ENCODE peak calls at places on chromosome 4, in eight cellular contexts. M is prostate gland, G is AG10803, B is foreskin fibroblast, F is fibroblast of mammary gland, W is lung, Z is A549, K is thoracic aorta. L is an unnamed sample.

GRCh38 chr4:41095192-41095872 is 119.0 kb downstream of the APBB2 start:
- DNase-seq in M (no peak), G (no peak), B (no peak), F (no peak), W (no peak), Z (no peak), K (no peak), L (no peak)

GRCh38 chr4:9765091-9765490 is 16.3 kb upstream of the DRD5 start:
- DNase-seq in M (peak), G (peak), B (no peak), F (peak), W (no peak), Z (peak), K (no peak), L (no peak)

GRCh38 chr4:41883988-41884737 is 51.1 kb upstream of the TMEM33 start:
- DNase-seq in M (no peak), G (no peak), B (no peak), F (no peak), W (no peak), Z (no peak), K (no peak), L (no peak)

GRCh38 chr4:117134386-117134785 is 49.0 kb upstream of the TRAM1L1 start:
- DNase-seq in M (no peak), G (peak), B (peak), F (peak), W (no peak), Z (peak), K (no peak), L (peak)

GRCh38 chr4:48970471-48970921 is 15.6 kb upstream of the CWH43 start:
- DNase-seq in M (no peak), G (peak), B (peak), F (peak), W (no peak), Z (no peak), K (no peak), L (no peak)

GRCh38 chr4:147985376-147985775 is 253.5 kb downstream of the ARHGAP10 start:
- DNase-seq in M (no peak), G (no peak), B (no peak), F (no peak), W (no peak), Z (no peak), K (no peak), L (no peak)

GRCh38 chr4:159206427-159206871 is 103.6 kb downstream of the RAPGEF2 start:
- DNase-seq in M (no peak), G (peak), B (no peak), F (no peak), W (no peak), Z (no peak), K (no peak), L (no peak)

GRCh38 chr4:98343640-98344039 is 82.5 kb downstream of the RAP1GDS1 start:
- DNase-seq in M (no peak), G (peak), B (no peak), F (no peak), W (no peak), Z (no peak), K (no peak), L (no peak)

GRCh38 chr4:74638689-74639088 is 155.6 kb downstream of the BTC start:
- DNase-seq in M (no peak), G (no peak), B (no peak), F (peak), W (no peak), Z (no peak), K (no peak), L (no peak)

GRCh38 chr4:165359501-165359900 is 19.3 kb upstream of the CPE start:
- DNase-seq in M (no peak), G (peak), B (no peak), F (peak), W (no peak), Z (no peak), K (no peak), L (no peak)

DNA sequence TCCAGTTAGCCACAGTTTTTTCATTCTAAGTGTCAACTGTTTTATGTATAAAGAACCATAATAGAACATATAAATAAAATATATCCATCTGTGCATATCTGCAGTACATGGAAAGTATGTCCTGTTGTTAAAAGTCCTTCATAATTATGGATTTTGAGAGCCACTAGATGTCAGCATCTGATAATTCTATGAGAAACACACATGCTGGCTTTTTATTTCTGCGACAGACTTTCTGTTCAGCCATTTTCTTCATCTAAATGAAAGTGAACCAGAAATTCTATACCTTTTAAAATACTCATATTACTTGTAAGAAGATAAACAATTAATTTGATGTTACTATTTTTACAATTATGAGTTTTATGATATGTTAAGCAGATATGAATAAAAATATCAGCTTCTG is 251.4 kb downstream of the GPM6A start:
- DNase-seq in M (no peak), G (peak), B (no peak), F (peak), W (no peak), Z (peak), K (no peak), L (peak)
- TF ChIP-seq CTCF in M (peak), G (no peak), B (no peak), F (peak), W (no peak), Z (peak), K (no peak), L (peak)

GRCh38 chr4:93688978-93689377 is 139.6 kb upstream of the ATOH1 start:
- DNase-seq in M (no peak), G (no peak), B (no peak), F (no peak), W (no peak), Z (no peak), K (no peak), L (no peak)
- H3K4me3 ChIP-seq in M (no peak), G (no peak), B (no peak), F (no peak), W (no peak), Z (no peak), K (no peak), L (no peak)

GRCh38 chr4:13302876-13303275 is 181.3 kb downstream of the RAB28 start:
- DNase-seq in M (no peak), G (peak), B (no peak), F (peak), W (no peak), Z (no peak), K (no peak), L (no peak)

GRCh38 chr4:13294961-13295605 is 189.1 kb downstream of the RAB28 start:
- DNase-seq in M (no peak), G (peak), B (no peak), F (peak), W (no peak), Z (no peak), K (no peak), L (no peak)

GRCh38 chr4:13299343-13299742 is 184.8 kb downstream of the RAB28 start:
- DNase-seq in M (no peak), G (no peak), B (no peak), F (no peak), W (no peak), Z (no peak), K (no peak), L (no peak)

GRCh38 chr4:13298655-13299054 is 185.5 kb downstream of the RAB28 start:
- DNase-seq in M (no peak), G (no peak), B (no peak), F (no peak), W (no peak), Z (no peak), K (no peak), L (no peak)
- TF ChIP-seq CTCF in M (no peak), G (no peak), B (no peak), F (no peak), W (no peak), Z (no peak), K (peak), L (no peak)

GRCh38 chr4:107037188-107037587 is 1.1 kb upstream of the DKK2 start:
- DNase-seq in M (peak), G (peak), B (peak), F (peak), W (no peak), Z (no peak), K (no peak), L (no peak)
- H3K4me3 ChIP-seq in M (no peak), G (peak), B (peak), F (peak), W (no peak), Z (no peak), K (peak), L (peak)

DNA sequence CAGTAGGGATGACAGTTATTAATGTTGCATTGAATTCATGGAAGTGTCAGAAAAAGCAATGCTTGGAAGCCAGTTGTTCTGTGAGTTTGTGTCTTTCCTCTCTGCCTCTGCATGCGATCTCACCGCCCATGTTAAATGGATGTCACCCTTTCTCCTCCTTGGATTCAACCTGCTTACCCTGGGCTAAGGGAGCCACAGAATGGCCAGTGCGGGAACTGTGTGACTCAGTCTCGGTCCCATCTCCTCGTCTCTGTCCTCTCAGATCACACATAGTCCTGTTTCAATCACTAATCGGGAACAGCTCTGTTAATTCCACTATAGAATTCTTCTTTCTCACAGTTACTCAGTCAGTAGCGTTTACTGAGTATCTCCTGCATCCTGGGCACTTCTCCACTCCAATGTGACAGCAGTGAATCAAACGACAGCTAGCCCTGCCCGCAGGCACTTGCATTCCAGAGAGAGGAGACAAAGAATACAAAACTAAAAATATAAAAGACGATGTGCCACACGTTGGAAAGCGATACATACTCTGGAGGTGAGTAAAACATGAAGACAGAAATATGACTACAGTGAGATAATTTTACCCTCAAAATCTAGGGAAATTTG is 53.6 kb upstream of the TLR3 start:
- DNase-seq in M (no peak), G (no peak), B (no peak), F (no peak), W (no peak), Z (no peak), K (no peak), L (no peak)
- TF ChIP-seq CTCF in M (no peak), G (no peak), B (no peak), F (no peak), W (no peak), Z (no peak), K (no peak), L (no peak)

GRCh38 chr4:108078024-108078733 is 88.5 kb downstream of the HADH start:
- DNase-seq in M (no peak), G (no peak), B (no peak), F (peak), W (no peak), Z (no peak), K (no peak), L (no peak)

GRCh38 chr4:108081251-108081650 is 87.5 kb downstream of the LEF1 start:
- DNase-seq in M (no peak), G (no peak), B (no peak), F (no peak), W (no peak), Z (no peak), K (no peak), L (no peak)

DNA sequence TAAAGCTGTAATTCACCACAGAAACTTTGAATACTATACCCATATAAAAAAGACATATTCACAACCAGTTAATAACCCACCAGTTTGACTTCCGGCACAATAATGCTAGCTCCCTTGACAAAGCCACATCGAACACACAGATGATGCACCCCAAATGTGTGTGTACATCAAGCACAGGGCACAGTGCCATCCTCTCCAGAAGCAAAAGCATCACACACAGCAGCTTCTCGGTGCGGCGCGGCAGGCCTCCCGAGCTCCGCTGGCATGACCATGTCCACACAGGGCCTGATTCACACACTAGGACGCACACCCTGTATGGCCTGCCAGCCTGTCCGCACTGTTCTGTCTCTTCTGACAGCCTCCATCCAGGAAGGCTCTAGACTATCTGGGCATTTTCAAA is 88.0 kb downstream of the LEF1 start:
- DNase-seq in M (no peak), G (no peak), B (no peak), F (no peak), W (no peak), Z (no peak), K (no peak), L (no peak)
- H3K4me3 ChIP-seq in M (no peak), G (no peak), B (no peak), F (no peak), W (no peak), Z (no peak), K (no peak), L (no peak)

DNA sequence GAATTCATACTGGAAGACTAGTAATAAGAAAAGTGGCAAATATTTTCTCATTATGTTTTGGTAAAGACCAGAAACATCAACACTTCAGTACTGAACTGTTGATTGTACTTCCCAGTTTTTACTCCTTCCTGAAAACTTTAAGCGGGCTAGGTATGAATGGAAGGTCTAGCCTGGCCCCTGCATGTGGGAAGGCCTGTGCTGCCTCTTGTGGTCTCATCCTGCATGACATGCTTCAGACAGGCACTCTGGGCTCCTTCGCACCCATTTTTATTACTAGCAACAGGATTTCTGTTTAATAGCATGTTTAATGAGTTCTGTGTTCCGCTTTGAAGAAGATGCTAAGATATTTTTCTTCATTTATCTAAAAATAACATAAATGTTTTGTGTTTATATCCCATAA is 279.1 kb downstream of the ANK2 start:
- DNase-seq in M (no peak), G (no peak), B (no peak), F (no peak), W (no peak), Z (peak), K (no peak), L (no peak)
- TF ChIP-seq CTCF in M (no peak), G (peak), B (peak), F (peak), W (no peak), Z (no peak), K (no peak), L (peak)

L was measured in retinal pigment epithelial cell.